ENCODE peak calls at places on chromosome 1, in five cellular contexts. One of them, this sample, is unnamed.

GRCh38 chr1:186670965-186671486 is 9.2 kb downstream of the PTGS2 start:
- DNase-seq in GM23338: no peak
- DNase-seq in heart left ventricle: no peak
- DNase-seq in psoas muscle: no peak
- DNase-seq in kidney: no peak
- DNase-seq in this sample: no peak

GRCh38 chr1:114238066-114238465 is 84.4 kb upstream of the SYT6 start:
- DNase-seq in GM23338: no peak
- DNase-seq in heart left ventricle: no peak
- DNase-seq in psoas muscle: no peak
- DNase-seq in kidney: no peak
- DNase-seq in this sample: no peak

GRCh38 chr1:54218883-54219687 is 19.1 kb downstream of the MRPL37 start:
- DNase-seq in GM23338: no peak
- DNase-seq in heart left ventricle: no peak
- DNase-seq in psoas muscle: no peak
- DNase-seq in kidney: no peak
- DNase-seq in this sample: no peak

GRCh38 chr1:67439277-67440029 is 9.3 kb upstream of the SERBP1 start:
- DNase-seq in GM23338: no peak
- DNase-seq in heart left ventricle: no peak
- DNase-seq in psoas muscle: no peak
- DNase-seq in kidney: no peak
- DNase-seq in this sample: no peak

GRCh38 chr1:161096514-161096913 is 1.6 kb upstream of the KLHDC9 start:
- DNase-seq in GM23338: no peak
- DNase-seq in heart left ventricle: peak
- DNase-seq in psoas muscle: peak
- DNase-seq in kidney: no peak
- DNase-seq in this sample: no peak

GRCh38 chr1:212457740-212458338 is 25.1 kb downstream of the NENF start:
- DNase-seq in GM23338: peak
- DNase-seq in heart left ventricle: no peak
- DNase-seq in psoas muscle: no peak
- DNase-seq in kidney: no peak
- DNase-seq in this sample: no peak

GRCh38 chr1:212650228-212650627 is 41.7 kb downstream of the ATF3 start:
- DNase-seq in GM23338: no peak
- DNase-seq in heart left ventricle: no peak
- DNase-seq in psoas muscle: no peak
- DNase-seq in kidney: no peak
- DNase-seq in this sample: no peak

GRCh38 chr1:32208891-32209309 is at the start of gene DCDC2B:
- DNase-seq in GM23338: peak
- DNase-seq in heart left ventricle: peak
- DNase-seq in psoas muscle: no peak
- DNase-seq in kidney: peak
- DNase-seq in this sample: no peak

GRCh38 chr1:117077267-117077666 is 17.1 kb downstream of the TTF2 start:
- DNase-seq in GM23338: no peak
- DNase-seq in heart left ventricle: no peak
- DNase-seq in psoas muscle: no peak
- DNase-seq in kidney: no peak
- DNase-seq in this sample: peak

GRCh38 chr1:174726880-174727585 is 272.7 kb upstream of the CACYBP start:
- DNase-seq in GM23338: no peak
- DNase-seq in heart left ventricle: no peak
- DNase-seq in psoas muscle: no peak
- DNase-seq in kidney: no peak
- DNase-seq in this sample: no peak

GRCh38 chr1:174721246-174721645 is 273.5 kb downstream of the GPR52 start:
- DNase-seq in GM23338: no peak
- DNase-seq in heart left ventricle: no peak
- DNase-seq in psoas muscle: no peak
- DNase-seq in kidney: no peak
- DNase-seq in this sample: no peak

GRCh38 chr1:174720618-174721017 is 272.9 kb downstream of the GPR52 start:
- DNase-seq in GM23338: no peak
- DNase-seq in heart left ventricle: no peak
- DNase-seq in psoas muscle: no peak
- DNase-seq in kidney: no peak
- DNase-seq in this sample: no peak

GRCh38 chr1:174723815-174724214 is 275.9 kb upstream of the CACYBP start:
- DNase-seq in GM23338: no peak
- DNase-seq in heart left ventricle: no peak
- DNase-seq in psoas muscle: no peak
- DNase-seq in kidney: no peak
- DNase-seq in this sample: no peak

GRCh38 chr1:174726167-174726879 is 273.4 kb upstream of the CACYBP start:
- DNase-seq in GM23338: peak
- DNase-seq in heart left ventricle: no peak
- DNase-seq in psoas muscle: no peak
- DNase-seq in kidney: no peak
- DNase-seq in this sample: no peak
- TF ChIP-seq CTCF in GM23338: no peak
- TF ChIP-seq CTCF in heart left ventricle: peak
- TF ChIP-seq CTCF in psoas muscle: peak
- TF ChIP-seq CTCF in kidney: peak
- TF ChIP-seq CTCF in this sample: peak

DNA sequence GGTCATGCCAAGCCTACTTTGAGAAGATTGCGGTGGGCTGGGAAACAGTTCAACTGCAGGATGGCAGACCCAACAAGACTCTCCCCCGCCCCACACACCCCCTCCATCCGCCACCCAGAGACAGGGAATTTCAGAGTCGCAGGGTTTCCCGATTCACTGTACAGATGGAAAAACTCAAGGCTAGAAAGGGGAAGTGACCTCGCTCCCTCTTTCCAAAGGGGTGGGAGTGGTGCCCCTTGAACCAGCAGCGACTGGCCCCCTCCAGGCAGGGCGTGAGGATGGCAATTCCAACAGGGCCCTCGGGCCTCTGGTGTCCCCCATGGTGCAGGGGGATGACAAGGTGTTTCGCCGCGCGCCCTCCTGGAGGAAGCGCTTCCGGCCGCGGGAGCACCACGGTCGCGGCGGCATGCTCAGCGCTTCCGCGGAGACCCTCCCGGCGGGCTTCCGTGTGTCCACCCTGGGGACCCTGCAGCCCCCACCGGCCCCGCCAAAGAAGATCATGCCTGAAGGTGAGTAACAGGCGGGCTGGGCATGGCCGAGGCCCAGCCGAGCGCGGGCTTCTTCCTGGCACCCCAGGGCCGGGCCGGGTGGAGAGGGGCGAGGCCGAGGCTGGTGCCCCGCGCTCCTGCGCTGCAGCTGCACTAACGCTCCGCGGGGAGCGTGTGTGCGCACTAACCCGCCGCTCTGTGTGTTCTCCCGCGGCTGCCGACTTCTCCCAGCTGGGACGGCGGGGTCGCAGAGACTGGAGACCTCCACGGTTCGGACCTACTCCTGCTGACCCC is 10.4 kb downstream of the MYOG start:
- DNase-seq in GM23338: peak
- DNase-seq in heart left ventricle: no peak
- DNase-seq in psoas muscle: no peak
- DNase-seq in kidney: no peak
- DNase-seq in this sample: no peak
- TF ChIP-seq CTCF in GM23338: no peak
- TF ChIP-seq CTCF in heart left ventricle: no peak
- TF ChIP-seq CTCF in psoas muscle: no peak
- TF ChIP-seq CTCF in kidney: no peak
- TF ChIP-seq CTCF in this sample: no peak

GRCh38 chr1:229578168-229579100 is 19.9 kb upstream of the ABCB10 start:
- DNase-seq in GM23338: no peak
- DNase-seq in heart left ventricle: no peak
- DNase-seq in psoas muscle: no peak
- DNase-seq in kidney: no peak
- DNase-seq in this sample: no peak
- TF ChIP-seq CTCF in GM23338: no peak
- TF ChIP-seq CTCF in heart left ventricle: no peak
- TF ChIP-seq CTCF in psoas muscle: no peak
- TF ChIP-seq CTCF in kidney: no peak
- TF ChIP-seq CTCF in this sample: no peak

DNA sequence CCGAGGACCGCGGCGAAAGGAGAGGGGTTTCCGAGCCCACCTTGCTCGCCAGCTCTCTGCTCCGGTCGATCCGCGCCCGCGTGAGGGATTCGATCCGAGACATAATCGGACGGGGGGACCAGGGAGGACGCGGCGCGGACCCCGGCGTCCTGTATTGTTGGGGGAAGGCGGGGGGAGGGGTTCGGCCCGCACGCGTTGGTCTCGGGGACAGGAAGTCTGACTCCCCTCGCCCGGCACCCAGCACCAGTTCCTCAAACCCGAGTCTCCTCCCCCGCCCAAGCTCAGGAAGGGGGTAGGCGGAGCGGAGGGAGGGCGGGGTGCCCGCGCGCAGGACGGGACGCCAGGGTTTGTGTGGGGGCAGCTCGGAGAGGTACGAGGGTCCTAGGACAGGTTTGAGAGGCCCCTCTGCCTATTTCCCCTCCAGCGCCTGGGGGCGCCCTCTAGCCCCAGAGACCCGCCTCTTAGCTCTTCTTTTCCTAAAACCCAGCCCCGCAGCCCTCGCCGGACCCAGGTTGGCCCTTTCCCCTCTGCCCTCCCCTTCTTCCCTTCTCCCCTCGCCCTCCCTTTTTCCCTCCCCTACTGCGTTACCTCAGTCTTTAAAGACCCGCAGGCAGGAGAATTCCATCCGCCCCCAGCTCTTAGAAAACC is at the start of gene ARHGEF2:
- DNase-seq in GM23338: peak
- DNase-seq in heart left ventricle: peak
- DNase-seq in psoas muscle: peak
- DNase-seq in kidney: peak
- DNase-seq in this sample: no peak
- TF ChIP-seq CTCF in GM23338: peak
- TF ChIP-seq CTCF in heart left ventricle: peak
- TF ChIP-seq CTCF in psoas muscle: no peak
- TF ChIP-seq CTCF in kidney: no peak
- TF ChIP-seq CTCF in this sample: peak